ENCODE peak calls at places on chromosomes 1 and 21, in six cellular contexts. One of them, this sample, is unnamed.

GRCh38 chr1:172818841-172819527 is 160.1 kb downstream of the FASLG start:
- DNase-seq in H9: no peak
- DNase-seq in H1: no peak
- DNase-seq in IMR-90: no peak
- DNase-seq in mesendoderm: no peak
- DNase-seq in neuronal stem cell: no peak
- DNase-seq in this sample: no peak

GRCh38 chr1:203546274-203546673 is 52.3 kb downstream of the OPTC start:
- DNase-seq in H9: no peak
- DNase-seq in H1: no peak
- DNase-seq in IMR-90: no peak
- DNase-seq in mesendoderm: no peak
- DNase-seq in neuronal stem cell: no peak
- DNase-seq in this sample: no peak

GRCh38 chr1:206952182-206952581 is 5.9 kb upstream of the PIGR start:
- DNase-seq in H9: no peak
- DNase-seq in H1: no peak
- DNase-seq in IMR-90: no peak
- DNase-seq in mesendoderm: no peak
- DNase-seq in neuronal stem cell: no peak
- DNase-seq in this sample: no peak

GRCh38 chr1:206794294-206794908 is 22.1 kb upstream of the IL10 start:
- DNase-seq in H9: no peak
- DNase-seq in H1: no peak
- DNase-seq in IMR-90: no peak
- DNase-seq in mesendoderm: no peak
- DNase-seq in neuronal stem cell: no peak
- DNase-seq in this sample: no peak

GRCh38 chr1:209072481-209072880 is 511.0 kb upstream of the CAMK1G start:
- DNase-seq in H9: no peak
- DNase-seq in H1: no peak
- DNase-seq in IMR-90: no peak
- DNase-seq in mesendoderm: no peak
- DNase-seq in neuronal stem cell: no peak
- DNase-seq in this sample: no peak

GRCh38 chr1:64183380-64183984 is 19.9 kb upstream of the UBE2U start:
- DNase-seq in H9: peak
- DNase-seq in H1: no peak
- DNase-seq in IMR-90: peak
- DNase-seq in mesendoderm: peak
- DNase-seq in neuronal stem cell: no peak
- DNase-seq in this sample: peak

GRCh38 chr1:15206418-15207030 is 40.5 kb upstream of the FHAD1 start:
- DNase-seq in H9: no peak
- DNase-seq in H1: no peak
- DNase-seq in IMR-90: peak
- DNase-seq in mesendoderm: no peak
- DNase-seq in neuronal stem cell: no peak
- DNase-seq in this sample: no peak

GRCh38 chr1:15178571-15179484 is 25.3 kb downstream of the TMEM51 start:
- DNase-seq in H9: no peak
- DNase-seq in H1: no peak
- DNase-seq in IMR-90: peak
- DNase-seq in mesendoderm: no peak
- DNase-seq in neuronal stem cell: no peak
- DNase-seq in this sample: peak

GRCh38 chr1:222794656-222795474 is 20.0 kb upstream of the DISP1 start:
- DNase-seq in H9: peak
- DNase-seq in H1: no peak
- DNase-seq in IMR-90: no peak
- DNase-seq in mesendoderm: peak
- DNase-seq in neuronal stem cell: no peak
- DNase-seq in this sample: no peak

GRCh38 chr1:8133657-8134430 is 107.7 kb upstream of the ERRFI1 start:
- DNase-seq in H9: no peak
- DNase-seq in H1: no peak
- DNase-seq in IMR-90: peak
- DNase-seq in mesendoderm: no peak
- DNase-seq in neuronal stem cell: no peak
- DNase-seq in this sample: peak

GRCh38 chr1:199113265-199113869 is 474.5 kb downstream of the PTPRC start:
- DNase-seq in H9: peak
- DNase-seq in H1: peak
- DNase-seq in IMR-90: peak
- DNase-seq in mesendoderm: peak
- DNase-seq in neuronal stem cell: peak
- DNase-seq in this sample: peak

GRCh38 chr1:184427722-184428121 is 40.9 kb downstream of the C1orf21 start:
- DNase-seq in H9: no peak
- DNase-seq in H1: no peak
- DNase-seq in IMR-90: no peak
- DNase-seq in mesendoderm: no peak
- DNase-seq in neuronal stem cell: no peak
- DNase-seq in this sample: no peak

GRCh38 chr1:7424352-7424890 is 346.7 kb upstream of the VAMP3 start:
- DNase-seq in H9: no peak
- DNase-seq in H1: no peak
- DNase-seq in IMR-90: peak
- DNase-seq in mesendoderm: no peak
- DNase-seq in neuronal stem cell: no peak
- DNase-seq in this sample: no peak

GRCh38 chr1:55980574-55980973 is 598.8 kb downstream of the PLPP3 start:
- DNase-seq in H9: no peak
- DNase-seq in H1: no peak
- DNase-seq in IMR-90: no peak
- DNase-seq in mesendoderm: no peak
- DNase-seq in neuronal stem cell: no peak
- DNase-seq in this sample: peak
- H3K9ac ChIP-seq in H9: no peak
- H3K9ac ChIP-seq in H1: no peak
- H3K9ac ChIP-seq in IMR-90: no peak
- H3K9ac ChIP-seq in mesendoderm: no peak
- H3K9ac ChIP-seq in neuronal stem cell: no peak
- H3K9ac ChIP-seq in this sample: no peak

GRCh38 chr1:153973071-153973470 is 4.4 kb downstream of the JTB start:
- DNase-seq in H9: no peak
- DNase-seq in H1: no peak
- DNase-seq in IMR-90: no peak
- DNase-seq in mesendoderm: no peak
- DNase-seq in neuronal stem cell: no peak
- DNase-seq in this sample: no peak

GRCh38 chr1:153968000-153968363 is 280 bp downstream of the CREB3L4 start:
- DNase-seq in H9: peak
- DNase-seq in H1: peak
- DNase-seq in IMR-90: no peak
- DNase-seq in mesendoderm: no peak
- DNase-seq in neuronal stem cell: no peak
- DNase-seq in this sample: no peak

GRCh38 chr1:153968400-153968799 is 698 bp downstream of the CREB3L4 start:
- DNase-seq in H9: no peak
- DNase-seq in H1: no peak
- DNase-seq in IMR-90: no peak
- DNase-seq in mesendoderm: no peak
- DNase-seq in neuronal stem cell: no peak
- DNase-seq in this sample: no peak

GRCh38 chr1:153968972-153969371 is 1.3 kb downstream of the CREB3L4 start:
- DNase-seq in H9: no peak
- DNase-seq in H1: no peak
- DNase-seq in IMR-90: no peak
- DNase-seq in mesendoderm: no peak
- DNase-seq in neuronal stem cell: no peak
- DNase-seq in this sample: no peak

DNA sequence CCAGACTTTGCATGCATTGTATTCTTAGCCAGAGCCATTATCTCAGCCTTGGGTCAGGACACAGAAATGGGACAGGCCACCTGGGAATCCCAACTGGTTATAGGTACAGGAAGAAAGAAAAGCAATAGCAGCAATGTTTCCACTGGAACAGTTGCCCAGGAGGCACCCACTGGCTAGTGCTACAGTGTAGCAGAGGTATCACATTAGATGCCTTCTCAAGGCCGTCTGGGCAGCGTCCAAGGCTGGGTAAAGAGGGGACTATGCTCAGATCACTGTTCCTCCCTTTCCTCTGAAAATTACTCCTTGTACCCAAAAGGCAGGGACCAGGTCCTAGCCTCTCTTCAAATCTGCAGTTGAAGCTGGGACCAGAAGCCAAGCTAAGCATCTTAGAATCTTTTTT is 2.6 kb downstream of the CREB3L4 start:
- DNase-seq in H9: no peak
- DNase-seq in H1: no peak
- DNase-seq in IMR-90: no peak
- DNase-seq in mesendoderm: no peak
- DNase-seq in neuronal stem cell: no peak
- DNase-seq in this sample: no peak
- H3K18ac ChIP-seq in H9: no peak
- H3K18ac ChIP-seq in H1: no peak
- H3K18ac ChIP-seq in IMR-90: no peak
- H3K18ac ChIP-seq in mesendoderm: no peak
- H3K18ac ChIP-seq in neuronal stem cell: no peak
- H3K18ac ChIP-seq in this sample: no peak

GRCh38 chr1:33898933-33899332 is 35.1 kb downstream of the HMGB4 start:
- DNase-seq in H9: no peak
- DNase-seq in H1: no peak
- DNase-seq in IMR-90: no peak
- DNase-seq in mesendoderm: no peak
- DNase-seq in neuronal stem cell: no peak
- DNase-seq in this sample: no peak
- H2BK15ac ChIP-seq in H9: no peak
- H2BK15ac ChIP-seq in H1: no peak
- H2BK15ac ChIP-seq in IMR-90: no peak
- H2BK15ac ChIP-seq in mesendoderm: no peak
- H2BK15ac ChIP-seq in neuronal stem cell: no peak
- H2BK15ac ChIP-seq in this sample: no peak

GRCh38 chr1:215844777-215845176 is 277.7 kb downstream of the KCTD3 start:
- DNase-seq in H9: no peak
- DNase-seq in H1: no peak
- DNase-seq in IMR-90: no peak
- DNase-seq in mesendoderm: no peak
- DNase-seq in neuronal stem cell: no peak
- DNase-seq in this sample: no peak
- H3K9ac ChIP-seq in H9: no peak
- H3K9ac ChIP-seq in H1: no peak
- H3K9ac ChIP-seq in IMR-90: no peak
- H3K9ac ChIP-seq in mesendoderm: no peak
- H3K9ac ChIP-seq in neuronal stem cell: no peak
- H3K9ac ChIP-seq in this sample: peak

GRCh38 chr21:33945652-33946270 is 30.2 kb upstream of the ATP5PO start:
- DNase-seq in H9: no peak
- DNase-seq in H1: peak
- DNase-seq in IMR-90: no peak
- DNase-seq in mesendoderm: no peak
- DNase-seq in neuronal stem cell: no peak
- DNase-seq in this sample: no peak

GRCh38 chr21:33948951-33949444 is 33.4 kb upstream of the ATP5PO start:
- DNase-seq in H9: no peak
- DNase-seq in H1: peak
- DNase-seq in IMR-90: no peak
- DNase-seq in mesendoderm: no peak
- DNase-seq in neuronal stem cell: no peak
- DNase-seq in this sample: no peak

GRCh38 chr21:33949516-33950424 is 34.2 kb upstream of the ATP5PO start:
- DNase-seq in H9: no peak
- DNase-seq in H1: peak
- DNase-seq in IMR-90: no peak
- DNase-seq in mesendoderm: no peak
- DNase-seq in neuronal stem cell: no peak
- DNase-seq in this sample: no peak

GRCh38 chr21:33948096-33948950 is 32.7 kb upstream of the ATP5PO start:
- DNase-seq in H9: peak
- DNase-seq in H1: peak
- DNase-seq in IMR-90: peak
- DNase-seq in mesendoderm: peak
- DNase-seq in neuronal stem cell: peak
- DNase-seq in this sample: peak

DNA sequence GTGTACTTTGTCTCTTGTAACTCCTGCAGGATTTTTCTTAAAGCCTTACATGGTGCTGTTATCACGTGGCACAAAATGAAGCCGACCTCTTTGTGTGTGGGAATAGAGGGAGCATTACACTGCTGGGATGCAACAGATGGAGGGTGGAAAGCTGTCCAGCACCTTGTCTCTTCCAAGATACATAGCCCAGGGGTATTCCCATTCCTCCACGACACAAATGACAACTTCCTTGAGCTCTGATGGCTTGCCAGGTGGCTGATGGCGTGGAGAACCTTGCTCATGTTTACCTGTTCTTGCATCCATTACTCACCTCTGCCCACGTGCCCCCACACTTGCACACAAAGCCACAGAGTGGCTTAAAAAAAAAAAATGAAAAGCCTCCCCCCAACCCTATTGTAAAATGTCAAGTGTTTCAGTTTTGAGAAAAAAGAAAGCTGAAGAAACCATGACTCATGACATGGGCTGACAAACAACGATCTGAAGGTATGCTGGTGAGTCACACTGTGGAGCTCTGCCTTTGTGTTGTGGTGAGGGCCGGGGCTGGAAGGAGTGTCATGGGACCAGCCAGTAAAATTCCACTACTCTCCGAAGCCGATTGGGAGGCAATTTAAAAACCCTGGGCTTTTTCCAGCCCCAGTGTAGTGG is 32.0 kb upstream of the ATP5PO start:
- DNase-seq in H9: peak
- DNase-seq in H1: peak
- DNase-seq in IMR-90: peak
- DNase-seq in mesendoderm: peak
- DNase-seq in neuronal stem cell: peak
- DNase-seq in this sample: peak
- H3K18ac ChIP-seq in H9: peak
- H3K18ac ChIP-seq in H1: peak
- H3K18ac ChIP-seq in IMR-90: peak
- H3K18ac ChIP-seq in mesendoderm: peak
- H3K18ac ChIP-seq in neuronal stem cell: peak
- H3K18ac ChIP-seq in this sample: peak

GRCh38 chr1:193079187-193079586 is 19.8 kb downstream of the RO60 start:
- DNase-seq in H9: no peak
- DNase-seq in H1: no peak
- DNase-seq in IMR-90: no peak
- DNase-seq in mesendoderm: peak
- DNase-seq in neuronal stem cell: no peak
- DNase-seq in this sample: no peak
- H2BK15ac ChIP-seq in H9: no peak
- H2BK15ac ChIP-seq in H1: no peak
- H2BK15ac ChIP-seq in IMR-90: no peak
- H2BK15ac ChIP-seq in mesendoderm: no peak
- H2BK15ac ChIP-seq in neuronal stem cell: no peak
- H2BK15ac ChIP-seq in this sample: no peak

GRCh38 chr21:42673633-42674328 is 20.4 kb downstream of the PDE9A start:
- DNase-seq in H9: no peak
- DNase-seq in H1: no peak
- DNase-seq in IMR-90: no peak
- DNase-seq in mesendoderm: no peak
- DNase-seq in neuronal stem cell: no peak
- DNase-seq in this sample: peak
- H3K9ac ChIP-seq in H9: no peak
- H3K9ac ChIP-seq in H1: no peak
- H3K9ac ChIP-seq in IMR-90: no peak
- H3K9ac ChIP-seq in mesendoderm: peak
- H3K9ac ChIP-seq in neuronal stem cell: peak
- H3K9ac ChIP-seq in this sample: no peak

GRCh38 chr1:68293122-68293521 is 60.8 kb upstream of the WLS start:
- DNase-seq in H9: peak
- DNase-seq in H1: no peak
- DNase-seq in IMR-90: no peak
- DNase-seq in mesendoderm: peak
- DNase-seq in neuronal stem cell: no peak
- DNase-seq in this sample: no peak
- H3K18ac ChIP-seq in H9: no peak
- H3K18ac ChIP-seq in H1: peak
- H3K18ac ChIP-seq in IMR-90: no peak
- H3K18ac ChIP-seq in mesendoderm: peak
- H3K18ac ChIP-seq in neuronal stem cell: peak
- H3K18ac ChIP-seq in this sample: peak

This sample was measured in mesenchymal stem cell.